ENCODE peak calls at places on chromosomes 5 and 9, in five cellular contexts. Z is SK-N-SH, S is K562, J is GM12878, L is A549. M is an unnamed sample.

GRCh38 chr5:33272288-33272687 is 168.5 kb upstream of the TARS1 start:
- DNase-seq in Z (no peak), S (no peak), J (no peak), L (peak; percentile 57), M (peak; percentile 94)

GRCh38 chr9:32968101-32969011 is 33.1 kb downstream of the APTX start:
- DNase-seq in Z (peak; percentile 51), S (peak; percentile 37), J (no peak), L (peak; percentile 30), M (peak; percentile 57)

GRCh38 chr5:135511858-135512257 is 23.9 kb downstream of the NEUROG1 start:
- DNase-seq in Z (no peak), S (no peak), J (no peak), L (no peak), M (no peak)

GRCh38 chr5:179803651-179804598 is 2.7 kb downstream of the MGAT4B start:
- DNase-seq in Z (no peak), S (peak; percentile 57), J (no peak), L (no peak), M (peak; percentile 41)

GRCh38 chr9:573551-574410 is 267.7 kb upstream of the DMRT1 start:
- DNase-seq in Z (no peak), S (no peak), J (no peak), L (no peak), M (no peak)

GRCh38 chr5:178624626-178625546 is 2.0 kb downstream of the CLK4 start:
- DNase-seq in Z (no peak), S (no peak), J (no peak), L (no peak), M (peak; percentile 21)

GRCh38 chr5:119926301-119926700 is 296.9 kb downstream of the FAM170A start:
- DNase-seq in Z (no peak), S (no peak), J (no peak), L (no peak), M (no peak)

GRCh38 chr9:125732562-125732961 is 14.6 kb upstream of the PBX3 start:
- DNase-seq in Z (no peak), S (no peak), J (no peak), L (no peak), M (no peak)

GRCh38 chr5:131610198-131611063 is 24.6 kb downstream of the RAPGEF6 start:
- DNase-seq in Z (no peak), S (no peak), J (no peak), L (peak; percentile 18), M (peak; percentile 95)

GRCh38 chr9:87615547-87616148 is 110.3 kb upstream of the CTSL start:
- DNase-seq in Z (no peak), S (no peak), J (no peak), L (no peak), M (no peak)

GRCh38 chr9:132548971-132549649 is 33.3 kb upstream of the BARHL1 start:
- DNase-seq in Z (no peak), S (no peak), J (no peak), L (no peak), M (no peak)

GRCh38 chr9:92637886-92638620 is 31.9 kb downstream of the IPPK start:
- DNase-seq in Z (no peak), S (no peak), J (no peak), L (no peak), M (no peak)

GRCh38 chr9:1100945-1101344 is 50.8 kb downstream of the DMRT2 start:
- DNase-seq in Z (peak; percentile 6), S (no peak), J (no peak), L (no peak), M (peak; percentile 16)

GRCh38 chr5:34048143-34048542 is 5.1 kb upstream of the C1QTNF3 start:
- DNase-seq in Z (no peak), S (no peak), J (no peak), L (no peak), M (no peak)

GRCh38 chr5:137146402-137146889 is 352.7 kb downstream of the SPOCK1 start:
- DNase-seq in Z (no peak), S (no peak), J (no peak), L (peak; percentile 18), M (peak; percentile 96)

GRCh38 chr9:89684912-89685636 is 80.3 kb downstream of the GADD45G start:
- DNase-seq in Z (no peak), S (no peak), J (no peak), L (no peak), M (no peak)

GRCh38 chr5:133456933-133457402 is 155.4 kb downstream of the FSTL4 start:
- DNase-seq in Z (no peak), S (no peak), J (no peak), L (no peak), M (no peak)

GRCh38 chr9:128175102-128175563 is 15.1 kb downstream of the BBLN start:
- DNase-seq in Z (no peak), S (no peak), J (no peak), L (no peak), M (peak; percentile 88)

GRCh38 chr5:20360243-20360642 is 372.2 kb upstream of the CDH18 start:
- DNase-seq in Z (no peak), S (no peak), J (no peak), L (no peak), M (no peak)

GRCh38 chr5:159695741-159696294 is 220.5 kb upstream of the ADRA1B start:
- DNase-seq in Z (no peak), S (no peak), J (no peak), L (no peak), M (no peak)

GRCh38 chr5:173907686-173908371 is 19.7 kb downstream of the CPEB4 start:
- DNase-seq in Z (no peak), S (no peak), J (no peak), L (no peak), M (peak; percentile 28)

GRCh38 chr9:129080312-129080607 is 651 bp upstream of the DOLPP1 start:
- DNase-seq in Z (no peak), S (no peak), J (no peak), L (no peak), M (no peak)

GRCh38 chr9:81417299-81417675 is 272.1 kb downstream of the TLE1 start:
- DNase-seq in Z (no peak), S (no peak), J (no peak), L (no peak), M (no peak)

GRCh38 chr5:32534056-32534455 is 51.3 kb upstream of the SUB1 start:
- DNase-seq in Z (no peak), S (no peak), J (no peak), L (no peak), M (no peak)

GRCh38 chr5:31738199-31738598 is 99.3 kb downstream of the PDZD2 start:
- DNase-seq in Z (no peak), S (no peak), J (no peak), L (no peak), M (no peak)

GRCh38 chr9:13716620-13717019 is 437.1 kb upstream of the MPDZ start:
- DNase-seq in Z (no peak), S (no peak), J (no peak), L (no peak), M (no peak)

GRCh38 chr9:119052339-119053030 is 316.8 kb downstream of the BRINP1 start:
- DNase-seq in Z (no peak), S (no peak), J (no peak), L (no peak), M (no peak)

GRCh38 chr9:136083558-136084190 is 11.4 kb downstream of the NACC2 start:
- DNase-seq in Z (peak; percentile 15), S (no peak), J (no peak), L (no peak), M (no peak)

GRCh38 chr5:34706084-34706483 is 50.0 kb downstream of the RAI14 start:
- DNase-seq in Z (no peak), S (no peak), J (no peak), L (no peak), M (no peak)

GRCh38 chr9:79889325-79889724 is 317.6 kb downstream of the TLE4 start:
- DNase-seq in Z (no peak), S (no peak), J (no peak), L (no peak), M (no peak)

GRCh38 chr5:168085321-168086040 is 206.0 kb upstream of the WWC1 start:
- DNase-seq in Z (peak; percentile 39), S (no peak), J (no peak), L (no peak), M (no peak)

DNA sequence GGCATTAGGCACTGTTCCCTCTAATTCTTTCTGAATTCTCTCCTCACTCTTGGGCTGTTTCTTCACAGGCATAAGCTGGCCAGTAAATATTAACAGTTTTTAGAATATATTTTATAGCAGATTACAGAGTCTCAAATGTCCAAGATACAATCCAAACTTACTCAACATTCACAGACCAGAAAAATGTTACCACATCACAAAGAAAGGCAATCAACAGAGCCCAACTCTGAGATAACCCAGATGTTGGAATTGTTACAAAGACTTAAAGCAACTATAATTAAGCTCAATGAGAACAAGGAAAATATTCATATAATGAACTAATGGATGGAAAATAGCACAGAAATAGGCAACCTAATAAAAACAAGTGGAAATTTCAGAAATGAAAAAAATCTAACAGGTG is 401.1 kb upstream of the RGMB start:
- DNase-seq in Z (no peak), S (no peak), J (no peak), L (no peak), M (peak; percentile 18)
- TF ChIP-seq RCOR1 in Z (no peak), S (no peak), J (no peak), L (no peak), M (no peak)

GRCh38 chr5:128083811-128084227 is 253 bp downstream of the SLC12A2 start:
- DNase-seq in Z (peak; percentile 87), S (no peak), J (no peak), L (peak; percentile 59), M (peak; percentile 52)
- TF ChIP-seq RFX5 in Z (no peak), S (no peak), J (no peak), L (no peak), M (no peak)

GRCh38 chr5:71537681-71538080 is 49.5 kb upstream of the MCCC2 start:
- DNase-seq in Z (no peak), S (no peak), J (no peak), L (no peak), M (no peak)

GRCh38 chr5:71528206-71528605 is 58.9 kb upstream of the MCCC2 start:
- DNase-seq in Z (no peak), S (no peak), J (no peak), L (no peak), M (peak; percentile 46)

GRCh38 chr5:71529682-71530081 is 57.5 kb upstream of the MCCC2 start:
- DNase-seq in Z (no peak), S (no peak), J (no peak), L (no peak), M (no peak)

GRCh38 chr5:71533142-71533541 is 54.0 kb upstream of the MCCC2 start:
- DNase-seq in Z (no peak), S (no peak), J (no peak), L (no peak), M (peak; percentile 54)

GRCh38 chr5:71533614-71534013 is 53.5 kb upstream of the MCCC2 start:
- DNase-seq in Z (no peak), S (no peak), J (peak; percentile 33), L (no peak), M (peak; percentile 38)
- TF ChIP-seq SMC3 in Z (no peak), S (no peak), J (no peak), L (no peak), M (no peak)

GRCh38 chr5:54743997-54744788 is 226.6 kb downstream of the SNX18 start:
- DNase-seq in Z (no peak), S (peak; percentile 78), J (peak; percentile 45), L (no peak), M (peak; percentile 99)

GRCh38 chr5:54740141-54740540 is 222.6 kb downstream of the SNX18 start:
- DNase-seq in Z (no peak), S (no peak), J (no peak), L (no peak), M (no peak)

GRCh38 chr5:54741711-54742110 is 224.2 kb downstream of the SNX18 start:
- DNase-seq in Z (no peak), S (no peak), J (no peak), L (no peak), M (no peak)

GRCh38 chr5:54743581-54743980 is 226.0 kb downstream of the SNX18 start:
- DNase-seq in Z (no peak), S (no peak), J (no peak), L (no peak), M (no peak)

GRCh38 chr5:54742417-54742889 is 224.9 kb downstream of the SNX18 start:
- DNase-seq in Z (no peak), S (peak; percentile 84), J (no peak), L (peak; percentile 19), M (peak; percentile 80)
- TF ChIP-seq RCOR1 in Z (no peak), S (no peak), J (no peak), L (no peak), M (no peak)

M was measured in IMR-90.